ENCODE peak calls at places on chromosomes 12 and 14, in nine cellular contexts. G, Q, L, Z, J, X, V, D and U are unnamed samples.

GRCh38 chr14:34368115-34368970 is 93.7 kb downstream of the SPTSSA start:
- DNase-seq in X (no peak), L (no peak), J (no peak), Q (no peak), G (no peak), V (peak; percentile 80), Z (no peak), D (no peak), U (no peak)

GRCh38 chr12:9961106-9961505 is 10.1 kb upstream of the CLEC12A start:
- DNase-seq in L (no peak), J (no peak), G (no peak), D (no peak), Q (no peak), Z (no peak), V (no peak), X (no peak), U (no peak)

GRCh38 chr14:88895116-88895515 is 70.7 kb downstream of the TTC8 start:
- DNase-seq in L (peak; percentile 43), D (no peak), X (no peak), Q (no peak), V (peak; percentile 83), G (no peak), J (no peak), Z (no peak), U (no peak)

GRCh38 chr12:28775556-28775955 is 373.5 kb upstream of the FAR2 start:
- DNase-seq in G (no peak), J (no peak), Q (no peak), Z (no peak), V (no peak), D (no peak), L (no peak), X (no peak), U (no peak)

GRCh38 chr14:75562048-75562447 is 16.4 kb upstream of the FLVCR2 start:
- DNase-seq in L (peak; percentile 43), Q (no peak), X (no peak), V (no peak), D (no peak), Z (no peak), G (peak; percentile 57), J (peak; percentile 77), U (no peak)

GRCh38 chr14:51458563-51458955 is 193.2 kb upstream of the FRMD6 start:
- DNase-seq in X (no peak), J (no peak), Q (no peak), D (no peak), G (no peak), Z (no peak), V (peak; percentile 70), L (peak; percentile 91), U (no peak)

GRCh38 chr14:34571771-34572170 is 32.3 kb upstream of the EAPP start:
- DNase-seq in G (no peak), L (no peak), D (no peak), Z (no peak), X (no peak), V (no peak), J (no peak), Q (no peak), U (no peak)

GRCh38 chr12:5068126-5068525 is 24.4 kb downstream of the KCNA5 start:
- DNase-seq in X (no peak), Q (no peak), D (no peak), G (no peak), Z (no peak), L (no peak), V (no peak), J (no peak), U (no peak)

GRCh38 chr14:89240414-89240813 is 176.6 kb downstream of the FOXN3 start:
- DNase-seq in Z (no peak), D (no peak), G (no peak), V (peak; percentile 35), L (peak; percentile 35), X (no peak), J (no peak), Q (no peak), U (no peak)

GRCh38 chr12:4047441-4047840 is 174.2 kb upstream of the PARP11 start:
- DNase-seq in V (no peak), G (no peak), X (no peak), Q (no peak), D (no peak), Z (no peak), L (no peak), J (no peak), U (no peak)

GRCh38 chr12:124379379-124379937 is 84.6 kb downstream of the RFLNA start:
- DNase-seq in Z (no peak), D (no peak), Q (no peak), J (no peak), V (no peak), X (no peak), L (no peak), G (no peak), U (no peak)

GRCh38 chr12:105273601-105274000 is 37.6 kb upstream of the APPL2 start:
- DNase-seq in D (no peak), V (no peak), X (no peak), Z (no peak), J (no peak), G (no peak), Q (no peak), L (no peak), U (no peak)

GRCh38 chr12:79901506-79901905 is 33.4 kb downstream of the PPP1R12A start:
- DNase-seq in X (no peak), D (no peak), G (no peak), Q (no peak), J (no peak), V (no peak), L (no peak), Z (no peak), U (no peak)

GRCh38 chr14:76768201-76768656 is 7.0 kb downstream of the VASH1 start:
- DNase-seq in D (peak; percentile 73), V (peak; percentile 42), G (peak; percentile 65), Q (peak; percentile 81), J (peak; percentile 73), L (peak; percentile 39), X (peak; percentile 82), Z (no peak), U (no peak)

GRCh38 chr12:93518725-93519124 is 51.4 kb downstream of the MRPL42 start:
- DNase-seq in X (no peak), D (no peak), Z (no peak), G (no peak), J (no peak), L (peak; percentile 44), Q (no peak), V (peak; percentile 83), U (no peak)

GRCh38 chr12:65205886-65206285 is 36.5 kb downstream of the LEMD3 start:
- DNase-seq in J (no peak), D (no peak), G (no peak), V (no peak), Q (no peak), Z (no peak), L (no peak), X (no peak), U (no peak)